ENCODE peak calls at places on chromosome 22, in seven cellular contexts. S, U, Y, X, K, W and I are unnamed samples.

GRCh38 chr22:36252754-36253522 is at the start of gene APOL1:
- DNase-seq in S (no peak), K (peak; percentile 45), U (no peak), X (no peak), W (peak; percentile 67), Y (no peak), I (no peak)

GRCh38 chr22:29623059-29623458 is 19.6 kb downstream of the NF2 start:
- DNase-seq in S (no peak), Y (no peak), K (no peak), U (no peak), W (no peak), X (peak; percentile 59), I (no peak)

GRCh38 chr22:27857441-27857840 is 55.9 kb upstream of the MN1 start:
- DNase-seq in S (no peak), U (no peak), Y (no peak), X (peak; percentile 24), K (no peak), W (no peak), I (no peak)

GRCh38 chr22:50730941-50731661 is 6.9 kb upstream of the ACR start:
- DNase-seq in X (no peak), S (no peak), K (no peak), U (peak; percentile 43), Y (peak; percentile 24), W (peak; percentile 48), I (peak; percentile 56)

GRCh38 chr22:50528682-50529415 is 963 bp downstream of the TYMP start:
- DNase-seq in S (no peak), X (no peak), U (no peak), W (no peak), K (peak; percentile 44), Y (peak; percentile 57), I (no peak)

GRCh38 chr22:29344137-29344536 is 28.6 kb upstream of the RASL10A start:
- DNase-seq in W (peak; percentile 92), U (peak; percentile 68), X (peak; percentile 90), K (peak; percentile 82), Y (peak; percentile 90), S (no peak), I (peak; percentile 27)

GRCh38 chr22:27747396-27748256 is 53.9 kb downstream of the MN1 start:
- DNase-seq in U (no peak), W (no peak), K (no peak), X (no peak), S (no peak), Y (no peak), I (no peak)

GRCh38 chr22:17754233-17754925 is 19.9 kb downstream of the BID start:
- DNase-seq in S (no peak), Y (no peak), X (no peak), K (peak; percentile 23), U (no peak), W (no peak), I (no peak)

GRCh38 chr22:28141614-28142013 is 222.6 kb upstream of the PITPNB start:
- DNase-seq in S (peak; percentile 45), W (no peak), K (no peak), X (peak; percentile 66), Y (no peak), U (no peak), I (no peak)

GRCh38 chr22:39152024-39152510 is 413 bp downstream of the CBX7 start:
- DNase-seq in S (no peak), K (no peak), X (no peak), U (no peak), W (no peak), Y (no peak), I (no peak)

GRCh38 chr22:45537734-45538181 is 35.1 kb downstream of the FBLN1 start:
- DNase-seq in S (peak; percentile 59), K (peak; percentile 74), Y (no peak), W (no peak), U (peak; percentile 58), X (peak; percentile 100), I (peak; percentile 90)

GRCh38 chr22:50700387-50701075 is 27.9 kb downstream of the SHANK3 start:
- DNase-seq in X (no peak), Y (no peak), W (peak; percentile 96), S (no peak), U (peak; percentile 22), K (peak; percentile 22), I (no peak)

GRCh38 chr22:40058265-40058664 is 63.5 kb downstream of the FAM83F start:
- DNase-seq in W (no peak), S (no peak), U (peak; percentile 23), K (no peak), X (no peak), Y (no peak), I (no peak)

GRCh38 chr22:48888466-48889208 is 939.0 kb downstream of the BRD1 start:
- DNase-seq in W (no peak), K (peak; percentile 19), U (no peak), X (no peak), Y (no peak), S (no peak), I (peak; percentile 50)

GRCh38 chr22:31830721-31831070 is 76.9 kb downstream of the DEPDC5 start:
- DNase-seq in U (no peak), Y (no peak), S (no peak), K (no peak), W (no peak), X (peak; percentile 32), I (no peak)

GRCh38 chr22:29216873-29217666 is 11.4 kb downstream of the EMID1 start:
- DNase-seq in X (peak; percentile 57), Y (peak; percentile 68), W (no peak), K (no peak), S (peak; percentile 38), U (no peak), I (no peak)

GRCh38 chr22:35589071-35589735 is 27.9 kb downstream of the MB start:
- DNase-seq in W (no peak), S (no peak), Y (no peak), X (peak; percentile 96), U (no peak), K (no peak), I (no peak)

GRCh38 chr22:48705159-48705916 is 1122.3 kb downstream of the BRD1 start:
- DNase-seq in X (no peak), U (no peak), S (no peak), Y (peak; percentile 4), W (no peak), K (peak; percentile 9), I (no peak)

GRCh38 chr22:27438271-27438980 is 363.1 kb downstream of the MN1 start:
- DNase-seq in Y (peak; percentile 57), K (peak; percentile 64), S (no peak), W (no peak), X (no peak), U (peak; percentile 67), I (no peak)

GRCh38 chr22:36238348-36239149 is 778 bp downstream of the APOL2 start:
- DNase-seq in K (peak; percentile 50), W (peak; percentile 67), S (no peak), U (no peak), X (no peak), Y (no peak), I (no peak)

GRCh38 chr22:32542332-32543019 is 67.9 kb downstream of the FBXO7 start:
- DNase-seq in S (no peak), W (no peak), U (peak; percentile 77), X (no peak), Y (no peak), K (peak; percentile 85), I (no peak)

GRCh38 chr22:46339956-46340355 is 4.4 kb downstream of the TRMU start:
- DNase-seq in Y (peak; percentile 9), U (no peak), W (no peak), S (no peak), K (no peak), X (no peak), I (no peak)

DNA sequence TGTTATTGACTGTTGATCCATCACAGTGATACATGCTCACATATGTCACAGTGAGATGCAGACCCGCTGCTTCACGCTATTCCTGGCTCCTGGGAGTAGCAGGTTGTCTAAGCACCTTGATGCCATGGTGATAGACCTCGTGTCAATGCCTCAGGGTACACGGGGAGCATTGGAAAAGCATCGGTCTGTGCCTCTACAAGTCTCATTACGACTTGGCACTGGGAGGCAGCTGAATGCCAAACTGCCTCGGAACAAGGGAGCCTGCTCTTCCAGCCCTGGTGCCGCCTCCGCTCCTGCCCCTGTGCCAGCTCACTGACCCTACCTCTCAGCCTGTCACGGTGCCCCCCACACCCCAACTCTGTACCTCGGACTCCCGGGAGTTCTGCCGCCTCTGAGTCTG is 1.6 kb upstream of the NFAM1 start:
- DNase-seq in S (no peak), W (no peak), X (peak; percentile 65), K (peak; percentile 23), U (no peak), Y (no peak), I (no peak)
- H3K27ac ChIP-seq in S (no peak overlapping the region), W (no peak overlapping the region), X (no peak overlapping the region), K (no peak overlapping the region), U (no peak overlapping the region), Y (no peak overlapping the region), I (no peak overlapping the region)

DNA sequence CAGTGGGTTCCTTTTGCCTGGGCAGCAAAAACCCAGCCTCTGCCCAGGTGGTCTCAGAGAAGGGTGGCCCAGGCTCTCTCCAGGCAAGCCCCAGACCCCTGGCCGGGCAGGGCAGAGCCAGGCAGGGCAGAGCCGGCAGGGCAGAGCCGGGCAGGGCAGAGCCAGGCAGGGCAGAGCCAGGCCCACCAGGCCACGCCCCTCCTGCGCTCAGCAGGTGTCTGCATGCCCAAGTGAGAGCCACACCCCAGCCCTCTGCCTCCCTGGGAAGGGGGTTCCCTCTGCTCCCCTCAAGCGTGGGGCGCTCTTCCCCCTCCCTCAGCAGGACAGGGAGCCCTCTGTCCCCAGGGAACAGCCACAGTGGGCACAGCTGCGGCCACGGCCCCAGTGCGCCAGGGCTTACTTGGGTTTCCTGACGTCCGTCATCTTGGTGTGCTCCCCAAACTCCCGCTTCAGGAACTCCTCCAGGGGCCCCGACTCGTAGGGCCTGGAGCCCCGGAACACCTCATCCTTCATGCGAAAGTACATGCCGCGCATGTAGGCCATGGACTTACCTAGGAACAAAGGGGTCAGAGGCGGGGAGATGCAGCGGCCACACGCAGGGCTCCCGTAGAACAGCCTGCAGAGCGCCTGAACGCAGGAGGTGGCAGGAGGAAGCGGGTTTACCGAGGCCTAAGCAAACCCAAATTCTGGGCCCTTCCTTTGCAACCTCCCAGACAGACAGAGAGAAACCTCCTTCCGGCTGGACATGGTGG is 10.1 kb upstream of the BAIAP2L2 start:
- DNase-seq in Y (no peak), U (no peak), W (no peak), X (no peak), S (no peak), K (no peak), I (no peak)
- H3K4me3 ChIP-seq in Y (no peak overlapping the region), U (no peak overlapping the region), W (no peak overlapping the region), X (no peak overlapping the region), S (no peak overlapping the region), K (no peak overlapping the region), I (no peak overlapping the region)

DNA sequence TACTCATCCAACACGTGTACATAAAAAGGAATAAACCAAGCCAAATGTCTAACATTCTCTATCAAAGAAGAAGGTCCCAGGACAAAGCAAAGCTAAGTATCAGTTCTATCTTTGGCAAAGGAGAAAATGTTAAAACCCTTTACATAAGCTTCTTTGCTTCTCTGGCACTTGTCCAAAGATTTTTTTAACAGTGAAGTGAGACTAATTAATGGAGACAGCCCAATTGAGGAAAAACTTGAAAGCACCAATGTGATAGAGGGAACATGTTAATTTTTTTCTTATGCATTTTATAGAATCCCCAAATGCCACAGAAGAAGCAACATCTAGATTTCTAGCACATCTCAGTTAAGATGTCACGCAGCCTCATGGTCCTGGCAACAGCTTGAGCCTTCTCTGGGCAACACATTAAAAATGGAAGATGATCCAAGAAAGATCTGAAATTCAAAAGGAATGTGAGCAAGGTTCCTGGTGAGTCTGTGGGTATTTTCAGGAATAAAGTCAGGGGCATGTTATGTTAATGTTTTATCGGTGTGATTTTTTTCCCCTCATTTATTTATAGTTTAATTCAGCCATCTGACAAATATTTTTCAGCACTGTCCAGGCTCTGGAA is 48.5 kb downstream of the PACSIN2 start:
- DNase-seq in W (peak; percentile 6), X (no peak), Y (no peak), K (no peak), U (no peak), S (no peak), I (no peak)
- H3K27ac ChIP-seq in W (no peak overlapping the region), X (no peak overlapping the region), Y (no peak overlapping the region), K (no peak overlapping the region), U (no peak overlapping the region), S (no peak overlapping the region), I (no peak overlapping the region)

GRCh38 chr22:22208657-22209056 is 35.9 kb upstream of the VPREB1 start:
- DNase-seq in S (no peak), Y (no peak), W (no peak), K (no peak), X (no peak), U (no peak), I (no peak)
- H3K4me3 ChIP-seq in S (no peak overlapping the region), Y (no peak overlapping the region), W (no peak overlapping the region), K (no peak overlapping the region), X (no peak overlapping the region), U (no peak overlapping the region), I (no peak overlapping the region)